ENCODE peak calls at places on chromosomes 12 and 14, in seven cellular contexts. One of them, this sample, is unnamed.
A peak's percentile ranks its signal among the peaks of the same experiment; 100 is the strongest.

GRCh38 chr12:7907009-7907408 is 29.0 kb downstream of the SLC2A3 start:
- DNase-seq in stomach: peak; percentile 39
- DNase-seq in dorsolateral prefrontal cortex: no peak
- DNase-seq in AG10803: peak; percentile 41
- DNase-seq in NB4: peak; percentile 60
- DNase-seq in left ventricle myocardium inferior: no peak
- DNase-seq in Caco-2: peak; percentile 96
- DNase-seq in this sample: peak; percentile 57

GRCh38 chr12:5040368-5040767 is 3.3 kb upstream of the KCNA5 start:
- DNase-seq in stomach: no peak
- DNase-seq in dorsolateral prefrontal cortex: no peak
- DNase-seq in AG10803: no peak
- DNase-seq in NB4: no peak
- DNase-seq in left ventricle myocardium inferior: no peak
- DNase-seq in Caco-2: no peak
- DNase-seq in this sample: no peak

GRCh38 chr12:53700567-53700966 is 24.7 kb upstream of the ATP5MC2 start:
- DNase-seq in stomach: peak; percentile 10
- DNase-seq in dorsolateral prefrontal cortex: no peak
- DNase-seq in AG10803: peak; percentile 8
- DNase-seq in NB4: no peak
- DNase-seq in left ventricle myocardium inferior: no peak
- DNase-seq in Caco-2: no peak
- DNase-seq in this sample: no peak

GRCh38 chr14:36471431-36471830 is 48.6 kb downstream of the NKX2-1 start:
- DNase-seq in stomach: no peak
- DNase-seq in dorsolateral prefrontal cortex: no peak
- DNase-seq in AG10803: no peak
- DNase-seq in NB4: no peak
- DNase-seq in left ventricle myocardium inferior: no peak
- DNase-seq in Caco-2: no peak
- DNase-seq in this sample: no peak

GRCh38 chr14:41350476-41350875 is 256.2 kb upstream of the LRFN5 start:
- DNase-seq in stomach: no peak
- DNase-seq in dorsolateral prefrontal cortex: no peak
- DNase-seq in AG10803: no peak
- DNase-seq in NB4: no peak
- DNase-seq in left ventricle myocardium inferior: no peak
- DNase-seq in Caco-2: no peak
- DNase-seq in this sample: no peak

GRCh38 chr12:55831407-55831880 is 2.1 kb upstream of the DNAJC14 start:
- DNase-seq in stomach: no peak
- DNase-seq in dorsolateral prefrontal cortex: no peak
- DNase-seq in AG10803: no peak
- DNase-seq in NB4: peak; percentile 39
- DNase-seq in left ventricle myocardium inferior: no peak
- DNase-seq in Caco-2: no peak
- DNase-seq in this sample: peak; percentile 30

GRCh38 chr12:80045594-80045993 is 53.7 kb upstream of the OTOGL start:
- DNase-seq in stomach: no peak
- DNase-seq in dorsolateral prefrontal cortex: no peak
- DNase-seq in AG10803: peak; percentile 70
- DNase-seq in NB4: no peak
- DNase-seq in left ventricle myocardium inferior: no peak
- DNase-seq in Caco-2: no peak
- DNase-seq in this sample: peak; percentile 43

GRCh38 chr14:49594347-49595089 is 4.2 kb upstream of the LRR1 start:
- DNase-seq in stomach: no peak
- DNase-seq in dorsolateral prefrontal cortex: no peak
- DNase-seq in AG10803: no peak
- DNase-seq in NB4: no peak
- DNase-seq in left ventricle myocardium inferior: no peak
- DNase-seq in Caco-2: peak; percentile 29
- DNase-seq in this sample: peak; percentile 95

GRCh38 chr12:89252284-89252683 is 100.0 kb downstream of the DUSP6 start:
- DNase-seq in stomach: no peak
- DNase-seq in dorsolateral prefrontal cortex: no peak
- DNase-seq in AG10803: peak; percentile 17
- DNase-seq in NB4: no peak
- DNase-seq in left ventricle myocardium inferior: no peak
- DNase-seq in Caco-2: no peak
- DNase-seq in this sample: peak; percentile 38

GRCh38 chr12:53795927-53796326 is 44.1 kb upstream of the CISTR start:
- DNase-seq in stomach: no peak
- DNase-seq in dorsolateral prefrontal cortex: peak; percentile 58
- DNase-seq in AG10803: no peak
- DNase-seq in NB4: no peak
- DNase-seq in left ventricle myocardium inferior: no peak
- DNase-seq in Caco-2: no peak
- DNase-seq in this sample: no peak

GRCh38 chr12:52258335-52258901 is 16.0 kb upstream of the KRT86 start:
- DNase-seq in stomach: peak; percentile 41
- DNase-seq in dorsolateral prefrontal cortex: no peak
- DNase-seq in AG10803: peak; percentile 26
- DNase-seq in NB4: peak; percentile 41
- DNase-seq in left ventricle myocardium inferior: no peak
- DNase-seq in Caco-2: no peak
- DNase-seq in this sample: peak; percentile 47

GRCh38 chr12:52261211-52261484 is 13.3 kb upstream of the KRT86 start:
- DNase-seq in stomach: no peak
- DNase-seq in dorsolateral prefrontal cortex: no peak
- DNase-seq in AG10803: no peak
- DNase-seq in NB4: no peak
- DNase-seq in left ventricle myocardium inferior: no peak
- DNase-seq in Caco-2: no peak
- DNase-seq in this sample: no peak

GRCh38 chr12:52260351-52261210 is 13.9 kb upstream of the KRT86 start:
- DNase-seq in stomach: no peak
- DNase-seq in dorsolateral prefrontal cortex: no peak
- DNase-seq in AG10803: no peak
- DNase-seq in NB4: peak; percentile 74
- DNase-seq in left ventricle myocardium inferior: no peak
- DNase-seq in Caco-2: no peak
- DNase-seq in this sample: peak; percentile 4

GRCh38 chr12:52262286-52262685 is 12.2 kb upstream of the KRT86 start:
- DNase-seq in stomach: no peak
- DNase-seq in dorsolateral prefrontal cortex: no peak
- DNase-seq in AG10803: no peak
- DNase-seq in NB4: no peak
- DNase-seq in left ventricle myocardium inferior: no peak
- DNase-seq in Caco-2: no peak
- DNase-seq in this sample: no peak

DNA sequence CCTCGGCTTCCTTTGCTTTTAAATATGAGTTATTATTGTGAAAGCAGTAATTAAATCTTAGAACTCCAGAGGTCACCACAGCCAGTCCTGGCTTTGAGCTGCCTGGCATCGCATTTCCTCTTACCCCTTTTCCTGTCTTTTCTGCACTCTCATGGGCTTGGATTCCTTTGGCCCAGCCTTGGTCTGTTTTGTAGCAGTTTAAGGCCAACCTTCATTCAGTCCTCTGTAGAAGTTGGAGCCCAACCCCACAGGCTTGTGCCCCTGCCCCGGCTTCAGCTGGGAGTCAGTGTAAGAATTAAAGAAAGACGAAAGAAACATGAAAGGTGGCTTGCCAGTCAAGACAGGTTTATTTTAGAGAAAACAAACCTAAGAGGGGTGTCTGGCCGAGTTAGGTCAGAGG is 14.6 kb upstream of the KRT86 start:
- DNase-seq in stomach: no peak
- DNase-seq in dorsolateral prefrontal cortex: no peak
- DNase-seq in AG10803: no peak
- DNase-seq in NB4: peak; percentile 60
- DNase-seq in left ventricle myocardium inferior: no peak
- DNase-seq in Caco-2: no peak
- DNase-seq in this sample: no peak
- TF ChIP-seq CTCF in stomach: no peak
- TF ChIP-seq CTCF in dorsolateral prefrontal cortex: no peak
- TF ChIP-seq CTCF in AG10803: no peak
- TF ChIP-seq CTCF in NB4: no peak
- TF ChIP-seq CTCF in left ventricle myocardium inferior: no peak
- TF ChIP-seq CTCF in Caco-2: no peak
- TF ChIP-seq CTCF in this sample: no peak

GRCh38 chr12:1920436-1920835 is 2.0 kb upstream of the CACNA2D4 start:
- DNase-seq in stomach: peak; percentile 22
- DNase-seq in dorsolateral prefrontal cortex: no peak
- DNase-seq in AG10803: no peak
- DNase-seq in NB4: peak; percentile 30
- DNase-seq in left ventricle myocardium inferior: no peak
- DNase-seq in Caco-2: no peak
- DNase-seq in this sample: no peak

GRCh38 chr12:1925125-1925963 is 6.9 kb upstream of the CACNA2D4 start:
- DNase-seq in stomach: peak; percentile 22
- DNase-seq in dorsolateral prefrontal cortex: no peak
- DNase-seq in AG10803: no peak
- DNase-seq in NB4: peak; percentile 0
- DNase-seq in left ventricle myocardium inferior: no peak
- DNase-seq in Caco-2: no peak
- DNase-seq in this sample: no peak

GRCh38 chr12:1920971-1921370 is 2.5 kb upstream of the CACNA2D4 start:
- DNase-seq in stomach: peak; percentile 31
- DNase-seq in dorsolateral prefrontal cortex: no peak
- DNase-seq in AG10803: no peak
- DNase-seq in NB4: peak; percentile 89
- DNase-seq in left ventricle myocardium inferior: no peak
- DNase-seq in Caco-2: no peak
- DNase-seq in this sample: no peak

GRCh38 chr12:1922075-1922709 is 3.7 kb upstream of the CACNA2D4 start:
- DNase-seq in stomach: peak; percentile 27
- DNase-seq in dorsolateral prefrontal cortex: no peak
- DNase-seq in AG10803: no peak
- DNase-seq in NB4: peak; percentile 78
- DNase-seq in left ventricle myocardium inferior: no peak
- DNase-seq in Caco-2: no peak
- DNase-seq in this sample: no peak

GRCh38 chr12:1922985-1923384 is 4.5 kb upstream of the CACNA2D4 start:
- DNase-seq in stomach: peak; percentile 11
- DNase-seq in dorsolateral prefrontal cortex: no peak
- DNase-seq in AG10803: no peak
- DNase-seq in NB4: peak; percentile 4
- DNase-seq in left ventricle myocardium inferior: no peak
- DNase-seq in Caco-2: no peak
- DNase-seq in this sample: no peak
- TF ChIP-seq CTCF in stomach: no peak
- TF ChIP-seq CTCF in dorsolateral prefrontal cortex: no peak
- TF ChIP-seq CTCF in AG10803: no peak
- TF ChIP-seq CTCF in NB4: no peak
- TF ChIP-seq CTCF in left ventricle myocardium inferior: no peak
- TF ChIP-seq CTCF in Caco-2: no peak
- TF ChIP-seq CTCF in this sample: no peak

GRCh38 chr14:24394275-24394674 is 4.5 kb upstream of the NYNRIN start:
- DNase-seq in stomach: no peak
- DNase-seq in dorsolateral prefrontal cortex: no peak
- DNase-seq in AG10803: no peak
- DNase-seq in NB4: peak; percentile 39
- DNase-seq in left ventricle myocardium inferior: no peak
- DNase-seq in Caco-2: no peak
- DNase-seq in this sample: no peak
- TF ChIP-seq CTCF in stomach: no peak
- TF ChIP-seq CTCF in dorsolateral prefrontal cortex: no peak
- TF ChIP-seq CTCF in AG10803: no peak
- TF ChIP-seq CTCF in NB4: no peak
- TF ChIP-seq CTCF in left ventricle myocardium inferior: no peak
- TF ChIP-seq CTCF in Caco-2: no peak
- TF ChIP-seq CTCF in this sample: no peak

GRCh38 chr14:99529899-99530298 is 48.7 kb downstream of the CCNK start:
- DNase-seq in stomach: no peak
- DNase-seq in dorsolateral prefrontal cortex: peak; percentile 54
- DNase-seq in AG10803: peak; percentile 62
- DNase-seq in NB4: no peak
- DNase-seq in left ventricle myocardium inferior: no peak
- DNase-seq in Caco-2: no peak
- DNase-seq in this sample: no peak
- TF ChIP-seq CTCF in stomach: no peak
- TF ChIP-seq CTCF in dorsolateral prefrontal cortex: no peak
- TF ChIP-seq CTCF in AG10803: peak; percentile 19
- TF ChIP-seq CTCF in NB4: peak; percentile 7
- TF ChIP-seq CTCF in left ventricle myocardium inferior: no peak
- TF ChIP-seq CTCF in Caco-2: no peak
- TF ChIP-seq CTCF in this sample: no peak

GRCh38 chr14:26917086-26917485 is 319.3 kb upstream of the NOVA1 start:
- DNase-seq in stomach: no peak
- DNase-seq in dorsolateral prefrontal cortex: no peak
- DNase-seq in AG10803: peak; percentile 53
- DNase-seq in NB4: peak; percentile 4
- DNase-seq in left ventricle myocardium inferior: no peak
- DNase-seq in Caco-2: peak; percentile 5
- DNase-seq in this sample: peak; percentile 54
- TF ChIP-seq CTCF in stomach: no peak
- TF ChIP-seq CTCF in dorsolateral prefrontal cortex: peak; percentile 30
- TF ChIP-seq CTCF in AG10803: peak; percentile 75
- TF ChIP-seq CTCF in NB4: no peak
- TF ChIP-seq CTCF in left ventricle myocardium inferior: peak; percentile 43
- TF ChIP-seq CTCF in Caco-2: no peak
- TF ChIP-seq CTCF in this sample: peak; percentile 59

GRCh38 chr14:101709533-101709881 is 52.0 kb upstream of the PPP2R5C start:
- DNase-seq in stomach: peak; percentile 13
- DNase-seq in dorsolateral prefrontal cortex: no peak
- DNase-seq in AG10803: no peak
- DNase-seq in NB4: no peak
- DNase-seq in left ventricle myocardium inferior: no peak
- DNase-seq in Caco-2: no peak
- DNase-seq in this sample: no peak

GRCh38 chr14:101709962-101710891 is 51.3 kb upstream of the PPP2R5C start:
- DNase-seq in stomach: peak; percentile 44
- DNase-seq in dorsolateral prefrontal cortex: no peak
- DNase-seq in AG10803: no peak
- DNase-seq in NB4: no peak
- DNase-seq in left ventricle myocardium inferior: no peak
- DNase-seq in Caco-2: no peak
- DNase-seq in this sample: no peak

GRCh38 chr14:101707285-101707842 is 54.1 kb upstream of the PPP2R5C start:
- DNase-seq in stomach: no peak
- DNase-seq in dorsolateral prefrontal cortex: peak; percentile 61
- DNase-seq in AG10803: peak; percentile 87
- DNase-seq in NB4: peak; percentile 89
- DNase-seq in left ventricle myocardium inferior: no peak
- DNase-seq in Caco-2: peak; percentile 72
- DNase-seq in this sample: peak; percentile 86

GRCh38 chr14:101707863-101708620 is 53.5 kb upstream of the PPP2R5C start:
- DNase-seq in stomach: no peak
- DNase-seq in dorsolateral prefrontal cortex: no peak
- DNase-seq in AG10803: no peak
- DNase-seq in NB4: no peak
- DNase-seq in left ventricle myocardium inferior: no peak
- DNase-seq in Caco-2: no peak
- DNase-seq in this sample: no peak

GRCh38 chr14:101708853-101709532 is 52.5 kb upstream of the PPP2R5C start:
- DNase-seq in stomach: no peak
- DNase-seq in dorsolateral prefrontal cortex: no peak
- DNase-seq in AG10803: no peak
- DNase-seq in NB4: no peak
- DNase-seq in left ventricle myocardium inferior: no peak
- DNase-seq in Caco-2: no peak
- DNase-seq in this sample: no peak
- TF ChIP-seq CTCF in stomach: no peak
- TF ChIP-seq CTCF in dorsolateral prefrontal cortex: no peak
- TF ChIP-seq CTCF in AG10803: no peak
- TF ChIP-seq CTCF in NB4: no peak
- TF ChIP-seq CTCF in left ventricle myocardium inferior: no peak
- TF ChIP-seq CTCF in Caco-2: no peak
- TF ChIP-seq CTCF in this sample: no peak